ENCODE peak calls at places on chromosomes 2 and 18, in six cellular contexts. D is tibial nerve, S is heart right ventricle, V is fibroblast of mammary gland, I is stomach, A is IMR-90. X is an unnamed sample.

GRCh38 chr2:9554841-9555337 is 741 bp downstream of the ADAM17 start:
- DNase-seq in D (no peak), S (peak), V (peak), I (no peak), A (peak), X (peak)

GRCh38 chr2:48438266-48438665 is 91.7 kb upstream of the STON1 start:
- DNase-seq in D (no peak), S (no peak), V (no peak), I (no peak), A (no peak), X (no peak)

GRCh38 chr2:72605836-72606442 is 219.9 kb downstream of the EXOC6B start:
- DNase-seq in D (no peak), S (no peak), V (peak), I (no peak), A (peak), X (peak)

GRCh38 chr18:57052173-57052572 is 94.7 kb upstream of the BOD1L2 start:
- DNase-seq in D (no peak), S (no peak), V (no peak), I (no peak), A (no peak), X (no peak)

GRCh38 chr2:207181526-207182274 is 16.0 kb upstream of the KLF7 start:
- DNase-seq in D (no peak), S (no peak), V (no peak), I (no peak), A (no peak), X (no peak)

GRCh38 chr2:232473467-232473890 is 14.2 kb downstream of the ECEL1 start:
- DNase-seq in D (no peak), S (no peak), V (peak), I (no peak), A (no peak), X (no peak)

GRCh38 chr2:162403884-162404283 is 60.0 kb downstream of the GCA start:
- DNase-seq in D (no peak), S (no peak), V (peak), I (no peak), A (peak), X (peak)

GRCh38 chr2:239621611-239622010 is 220.8 kb upstream of the HDAC4 start:
- DNase-seq in D (no peak), S (no peak), V (no peak), I (no peak), A (no peak), X (no peak)

GRCh38 chr2:39176997-39177396 is 56.1 kb upstream of the SOS1 start:
- DNase-seq in D (no peak), S (no peak), V (no peak), I (no peak), A (no peak), X (no peak)

GRCh38 chr2:72750977-72751639 is 74.7 kb downstream of the EXOC6B start:
- DNase-seq in D (no peak), S (no peak), V (no peak), I (no peak), A (no peak), X (no peak)

GRCh38 chr2:236848467-236848866 is 237.2 kb upstream of the COPS8 start:
- DNase-seq in D (no peak), S (no peak), V (no peak), I (no peak), A (no peak), X (no peak)

GRCh38 chr2:159256159-159256558 is 30.3 kb downstream of the WDSUB1 start:
- DNase-seq in D (no peak), S (no peak), V (peak), I (no peak), A (peak), X (peak)

GRCh38 chr2:203016716-203017115 is 2.0 kb downstream of the NBEAL1 start:
- DNase-seq in D (no peak), S (no peak), V (no peak), I (no peak), A (no peak), X (no peak)

GRCh38 chr2:84846732-84847131 is 34.2 kb downstream of the TRABD2A start:
- DNase-seq in D (no peak), S (no peak), V (no peak), I (no peak), A (peak), X (peak)

GRCh38 chr2:72864500-72864899 is 22.7 kb upstream of the SPR start:
- DNase-seq in D (no peak), S (no peak), V (peak), I (no peak), A (peak), X (peak)

GRCh38 chr2:109290887-109291675 is 162.1 kb downstream of the SH3RF3 start:
- DNase-seq in D (no peak), S (peak), V (peak), I (no peak), A (peak), X (peak)

GRCh38 chr2:15792331-15792730 is 148.0 kb upstream of the MYCN start:
- DNase-seq in D (no peak), S (no peak), V (no peak), I (no peak), A (no peak), X (no peak)

GRCh38 chr18:52337286-52337685 is 2.7 kb upstream of the DCC start:
- DNase-seq in D (no peak), S (no peak), V (peak), I (no peak), A (peak), X (no peak)

GRCh38 chr2:202911203-202911512 is 315 bp downstream of the WDR12 start:
- DNase-seq in D (no peak), S (no peak), V (no peak), I (no peak), A (no peak), X (no peak)

GRCh38 chr2:71613566-71613952 is 160.2 kb downstream of the DYSF start:
- DNase-seq in D (no peak), S (no peak), V (no peak), I (peak), A (no peak), X (no peak)

GRCh38 chr2:9390991-9391390 is 32.3 kb downstream of the ITGB1BP1 start:
- DNase-seq in D (no peak), S (no peak), V (no peak), I (no peak), A (no peak), X (no peak)

GRCh38 chr2:19738707-19739106 is 163.1 kb downstream of the TTC32 start:
- DNase-seq in D (peak), S (peak), V (peak), I (no peak), A (peak), X (peak)

GRCh38 chr2:26991717-26992116 is 21.3 kb downstream of the MAPRE3 start:
- DNase-seq in D (no peak), S (no peak), V (no peak), I (no peak), A (no peak), X (no peak)

GRCh38 chr2:120670371-120670770 is 65.3 kb upstream of the GLI2 start:
- DNase-seq in D (no peak), S (no peak), V (no peak), I (peak), A (no peak), X (no peak)

GRCh38 chr2:3635171-3636008 is 22.6 kb upstream of the ALLC start:
- DNase-seq in D (no peak), S (peak), V (no peak), I (peak), A (no peak), X (no peak)

GRCh38 chr2:21317131-21317530 is 193.4 kb downstream of the TDRD15 start:
- DNase-seq in D (peak), S (peak), V (peak), I (peak), A (peak), X (peak)

GRCh38 chr2:199466704-199467461 is 9.1 kb upstream of the SATB2 start:
- DNase-seq in D (no peak), S (no peak), V (no peak), I (no peak), A (no peak), X (no peak)

GRCh38 chr2:121903037-121903689 is 147.7 kb downstream of the TSN start:
- DNase-seq in D (no peak), S (peak), V (no peak), I (no peak), A (no peak), X (peak)

GRCh38 chr2:174059178-174059874 is 94.2 kb upstream of the SP3 start:
- DNase-seq in D (no peak), S (no peak), V (peak), I (no peak), A (peak), X (peak)

GRCh38 chr2:185919155-185919554 is 180.6 kb downstream of the FSIP2 start:
- DNase-seq in D (no peak), S (no peak), V (peak), I (no peak), A (no peak), X (no peak)

DNA sequence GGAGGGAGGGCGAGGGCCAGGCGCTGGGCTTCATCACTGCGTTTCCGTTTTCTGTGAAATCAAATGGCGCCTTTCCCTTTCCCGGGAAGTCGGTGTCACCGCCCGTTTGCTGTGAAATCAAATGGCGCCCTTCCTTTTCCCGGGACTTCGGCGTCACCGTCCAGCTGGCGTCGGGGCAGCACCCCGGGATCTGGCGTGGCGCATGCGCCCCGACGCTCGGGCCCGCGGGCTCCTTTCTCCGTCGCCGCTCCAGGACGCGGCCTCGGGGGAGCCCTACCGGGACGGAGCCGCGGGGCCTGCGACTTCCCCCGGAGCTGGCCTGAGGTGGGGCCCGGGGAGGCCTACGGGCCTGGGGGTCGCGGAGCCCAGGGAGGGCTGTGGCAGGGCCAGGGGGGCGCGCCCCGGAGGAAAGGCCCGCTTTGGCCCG is at the start of gene FAM228A:
- DNase-seq in D (no peak), S (no peak), V (no peak), I (no peak), A (no peak), X (no peak)
- H3K4me3 ChIP-seq in D (no peak), S (peak), V (no peak), I (no peak), A (no peak), X (peak)

GRCh38 chr2:12199661-12200258 is 453.3 kb downstream of the LPIN1 start:
- DNase-seq in D (no peak), S (no peak), V (no peak), I (no peak), A (no peak), X (no peak)
- H3K4me3 ChIP-seq in D (no peak), S (no peak), V (no peak), I (no peak), A (no peak), X (no peak)

GRCh38 chr18:31679806-31680793 is 4.3 kb downstream of the B4GALT6 start:
- DNase-seq in D (no peak), S (no peak), V (peak), I (no peak), A (no peak), X (peak)
- H3K4me3 ChIP-seq in D (no peak), S (no peak), V (no peak), I (no peak), A (no peak), X (no peak)

GRCh38 chr2:216632321-216632951 is 784 bp upstream of the IGFBP2 start:
- DNase-seq in D (no peak), S (no peak), V (no peak), I (no peak), A (no peak), X (no peak)
- H3K4me3 ChIP-seq in D (peak), S (peak), V (no peak), I (peak), A (no peak), X (no peak)

GRCh38 chr18:22935431-22935830 is 2.3 kb downstream of the RBBP8 start:
- DNase-seq in D (no peak), S (no peak), V (no peak), I (no peak), A (no peak), X (peak)

GRCh38 chr18:22934789-22935188 is 1.7 kb downstream of the RBBP8 start:
- DNase-seq in D (no peak), S (no peak), V (no peak), I (no peak), A (no peak), X (no peak)

GRCh38 chr18:22932885-22933205 is 283 bp upstream of the RBBP8 start:
- DNase-seq in D (no peak), S (no peak), V (no peak), I (no peak), A (no peak), X (no peak)

GRCh38 chr18:22933958-22934423 is 863 bp downstream of the RBBP8 start:
- DNase-seq in D (no peak), S (no peak), V (peak), I (no peak), A (peak), X (no peak)

DNA sequence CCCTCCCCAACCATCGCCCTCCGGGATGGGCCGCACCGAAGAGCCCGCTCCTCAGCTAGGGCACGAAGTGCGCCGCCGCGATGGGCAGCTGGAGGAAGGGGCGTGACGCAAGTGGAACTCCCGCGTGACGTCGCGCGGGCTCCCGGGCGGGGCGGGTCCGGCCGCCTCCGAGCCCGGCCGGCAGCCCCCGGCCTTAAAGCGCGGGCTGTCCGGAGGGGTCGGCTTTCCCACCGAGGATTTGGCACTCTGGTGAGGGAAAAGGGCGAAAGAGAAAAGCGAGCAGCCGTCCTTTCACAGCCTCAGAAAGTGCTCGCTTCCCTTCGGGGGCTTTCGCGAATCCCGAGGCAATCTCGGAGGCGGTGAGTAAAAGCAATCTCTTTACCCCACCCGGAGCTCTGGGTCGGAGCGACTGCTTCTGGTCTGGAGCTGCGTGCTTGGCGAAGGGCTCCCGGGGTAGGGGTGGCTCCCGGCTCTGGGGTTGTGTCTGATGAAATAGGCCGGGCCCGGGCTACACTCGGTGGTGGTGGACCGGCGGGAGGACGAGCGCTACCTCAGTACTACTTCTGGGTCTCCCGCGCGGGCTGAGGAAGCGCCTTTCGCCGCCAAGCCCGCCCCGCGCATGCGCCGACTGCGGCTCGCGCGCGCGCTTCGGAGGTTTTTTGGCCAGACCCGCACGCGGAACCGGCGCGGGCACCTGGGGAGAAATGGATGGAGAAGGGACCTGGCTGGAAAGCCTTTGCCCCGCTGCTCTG is at the start of gene RBBP8:
- DNase-seq in D (peak), S (peak), V (peak), I (peak), A (peak), X (peak)
- H3K4me3 ChIP-seq in D (peak), S (peak), V (peak), I (peak), A (peak), X (peak)

DNA sequence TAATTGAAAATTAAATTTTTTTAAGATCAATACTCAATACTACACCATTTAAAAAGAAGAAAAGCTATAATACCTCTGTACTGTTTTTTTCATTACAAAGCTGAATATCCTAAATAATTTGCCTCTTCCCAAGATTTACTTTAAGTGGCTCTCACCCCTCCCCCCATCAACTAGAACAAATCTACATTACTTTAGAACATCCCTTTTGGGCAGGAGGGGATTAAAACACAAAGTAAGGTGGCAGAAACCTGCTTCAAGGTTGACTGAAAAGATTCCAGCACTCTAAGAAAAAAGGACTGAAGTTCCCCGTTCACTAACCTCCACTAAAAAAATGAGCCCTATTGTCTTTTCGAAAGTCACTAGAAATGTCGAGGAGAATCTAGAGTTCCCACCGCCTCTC is 42.3 kb downstream of the SLC38A11 start:
- DNase-seq in D (no peak), S (no peak), V (no peak), I (no peak), A (no peak), X (no peak)
- H3K4me3 ChIP-seq in D (no peak), S (no peak), V (no peak), I (no peak), A (no peak), X (no peak)

GRCh38 chr2:200694071-200694470 is 108.3 kb downstream of the AOX1 start:
- DNase-seq in D (no peak), S (no peak), V (no peak), I (no peak), A (peak), X (no peak)

GRCh38 chr2:200699310-200699709 is 112.4 kb upstream of the BZW1 start:
- DNase-seq in D (no peak), S (no peak), V (no peak), I (no peak), A (no peak), X (no peak)

GRCh38 chr2:200698217-200698616 is 112.4 kb downstream of the AOX1 start:
- DNase-seq in D (no peak), S (no peak), V (no peak), I (no peak), A (no peak), X (no peak)

GRCh38 chr2:200700856-200701255 is 110.9 kb upstream of the BZW1 start:
- DNase-seq in D (no peak), S (no peak), V (no peak), I (no peak), A (no peak), X (no peak)

GRCh38 chr2:200695178-200695930 is 109.5 kb downstream of the AOX1 start:
- DNase-seq in D (no peak), S (peak), V (no peak), I (no peak), A (no peak), X (peak)
- H3K4me3 ChIP-seq in D (no peak), S (no peak), V (no peak), I (no peak), A (no peak), X (no peak)

DNA sequence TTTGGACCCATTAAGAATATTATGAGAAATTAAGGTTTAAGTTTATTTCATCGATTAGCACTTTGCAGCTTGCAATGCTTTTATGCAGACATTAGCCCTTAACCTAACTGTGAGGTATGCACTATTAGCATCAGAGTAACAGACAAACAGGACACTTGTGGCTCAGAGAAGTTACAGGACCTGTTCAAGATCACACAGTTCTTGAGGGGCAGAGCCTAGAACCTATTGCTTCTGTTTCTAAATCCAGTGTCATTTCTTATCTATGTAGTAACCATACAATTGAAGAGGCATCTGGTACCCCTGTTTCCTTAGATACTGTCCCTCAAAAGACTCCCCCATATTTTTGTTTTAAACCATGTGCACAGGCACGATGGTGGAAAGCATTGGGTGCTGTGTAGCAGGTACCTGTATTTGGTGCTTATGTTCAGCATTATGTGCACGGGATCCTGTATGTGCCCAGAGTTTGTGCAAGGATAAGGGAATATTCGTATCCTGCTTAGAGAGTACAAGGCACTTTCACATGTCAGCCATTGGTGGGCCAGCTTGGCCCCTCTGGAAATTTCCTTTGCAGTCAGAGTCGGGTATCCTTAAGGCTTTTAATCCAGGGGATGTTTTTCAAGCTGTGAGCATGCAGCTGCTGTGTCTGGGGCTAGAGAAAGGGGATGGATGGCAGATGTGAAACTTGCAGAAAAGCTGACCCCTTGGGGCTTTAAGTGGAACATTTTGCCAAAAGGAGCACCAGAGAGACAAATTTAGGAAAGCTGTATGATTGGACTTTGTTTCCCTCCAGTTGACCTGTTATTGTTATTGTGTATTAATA is 2.0 kb downstream of the LBH start:
- DNase-seq in D (no peak), S (no peak), V (no peak), I (peak), A (no peak), X (no peak)
- H3K4me3 ChIP-seq in D (peak), S (peak), V (no peak), I (peak), A (peak), X (peak)

GRCh38 chr2:65700004-65700651 is 267.7 kb upstream of the SPRED2 start:
- DNase-seq in D (no peak), S (no peak), V (no peak), I (no peak), A (no peak), X (no peak)
- H3K4me3 ChIP-seq in D (no peak), S (no peak), V (no peak), I (no peak), A (no peak), X (no peak)

DNA sequence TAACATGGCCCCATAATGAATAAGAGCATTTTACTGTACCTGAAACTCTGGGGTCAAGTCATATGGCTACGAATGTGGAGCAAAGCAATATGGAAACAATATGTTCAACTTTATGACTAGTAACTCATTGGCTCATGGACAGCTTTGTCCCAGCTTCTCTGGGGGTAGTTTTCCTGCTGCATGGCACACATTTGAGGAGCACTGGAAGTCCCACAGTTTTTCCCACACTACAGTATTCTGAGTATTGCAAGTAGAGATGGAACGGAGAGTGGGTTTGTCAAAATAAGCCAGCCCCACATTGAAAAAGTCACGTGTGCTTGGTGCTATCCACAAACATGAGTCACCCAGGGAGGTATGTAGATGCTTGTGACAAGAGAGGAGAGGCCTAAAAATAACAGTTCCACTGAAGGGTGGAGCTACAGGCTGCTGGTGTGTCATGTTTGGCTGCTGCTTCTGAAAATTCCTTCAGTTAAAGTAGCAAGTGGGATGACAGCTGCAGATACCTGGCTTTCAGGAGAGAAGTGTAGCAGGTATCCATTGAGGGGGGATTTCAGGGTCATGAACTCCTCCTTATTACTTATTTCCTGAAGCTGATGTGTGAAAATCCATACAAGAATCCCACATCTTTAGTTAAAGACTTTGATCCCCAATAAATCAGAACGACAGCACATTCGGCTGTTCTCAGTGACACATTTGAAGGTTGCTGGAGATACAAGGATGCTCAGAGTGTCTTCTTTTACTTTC is 48.3 kb upstream of the CTAGE1 start:
- DNase-seq in D (no peak), S (peak), V (peak), I (no peak), A (peak), X (peak)
- H3K4me3 ChIP-seq in D (no peak), S (no peak), V (no peak), I (no peak), A (no peak), X (peak)

X was measured in cardiac fibroblast.